ENCODE peak calls at places on chromosomes 16 and 17, in five cellular contexts. T is kidney tubule cell; P is Jurkat, Clone E6-1; C is stimulated activated CD4-positive, alpha-beta T cell treated with anti-CD3 and anti-CD28 coated beads, Interleukin-2, amount 100 ng/mL, for 24 hours; L is NCI-H748 treated with DMSO at 0.1 percent for 48 hours. U is an unnamed sample.

GRCh38 chr17:1000597-1001490 is 3.9 kb downstream of the TIMM22 start:
- DNase-seq in T (peak), P (no peak), C (no peak), L (no peak), U (peak)

GRCh38 chr17:8825802-8826201 is 26.6 kb upstream of the MFSD6L start:
- DNase-seq in T (no peak), P (peak), C (no peak), L (no peak), U (no peak)

GRCh38 chr16:56965939-56966515 is 4.3 kb downstream of the CETP start:
- DNase-seq in T (no peak), P (no peak), C (no peak), L (no peak), U (no peak)

GRCh38 chr16:50967827-50968612 is 183.1 kb downstream of the SALL1 start:
- DNase-seq in T (peak), P (no peak), C (no peak), L (no peak), U (no peak)

GRCh38 chr16:9258423-9259051 is 167.1 kb downstream of the HAPSTR1 start:
- DNase-seq in T (peak), P (peak), C (no peak), L (no peak), U (peak)

GRCh38 chr16:85587763-85588474 is 25.2 kb upstream of the GSE1 start:
- DNase-seq in T (no peak), P (no peak), C (no peak), L (no peak), U (no peak)

GRCh38 chr16:72256398-72257048 is 84.6 kb upstream of the PMFBP1 start:
- DNase-seq in T (peak), P (no peak), C (no peak), L (no peak), U (no peak)

GRCh38 chr16:82265809-82266208 is 95.8 kb upstream of the MPHOSPH6 start:
- DNase-seq in T (no peak), P (no peak), C (no peak), L (no peak), U (no peak)

GRCh38 chr17:13597723-13598347 is 3.9 kb downstream of the HS3ST3A1 start:
- DNase-seq in T (peak), P (peak), C (peak), L (peak), U (no peak)

GRCh38 chr17:49438439-49438861 is 23.8 kb upstream of the PHB1 start:
- DNase-seq in T (no peak), P (no peak), C (no peak), L (no peak), U (no peak)

GRCh38 chr17:47694018-47694817 is at the start of gene TBKBP1:
- DNase-seq in T (no peak), P (no peak), C (peak), L (peak), U (no peak)

GRCh38 chr16:6483634-6484033 is 849.0 kb upstream of the RBFOX1 start:
- DNase-seq in T (no peak), P (no peak), C (no peak), L (peak), U (peak)

GRCh38 chr17:64097196-64097936 is 32.6 kb downstream of the ERN1 start:
- DNase-seq in T (no peak), P (no peak), C (no peak), L (no peak), U (no peak)

GRCh38 chr17:48254896-48255295 is 147.3 kb downstream of the SNX11 start:
- DNase-seq in T (no peak), P (no peak), C (no peak), L (no peak), U (no peak)

GRCh38 chr17:390025-390424 is 37.4 kb upstream of the RPH3AL start:
- DNase-seq in T (no peak), P (no peak), C (no peak), L (no peak), U (no peak)

GRCh38 chr16:4633910-4634635 is 9.4 kb downstream of the MGRN1 start:
- DNase-seq in T (no peak), P (no peak), C (no peak), L (no peak), U (no peak)

GRCh38 chr17:71163121-71163812 is 957.6 kb upstream of the SOX9 start:
- DNase-seq in T (no peak), P (no peak), C (no peak), L (peak), U (peak)

GRCh38 chr17:12927541-12928425 is 90.0 kb downstream of the ELAC2 start:
- DNase-seq in T (no peak), P (peak), C (no peak), L (no peak), U (no peak)

GRCh38 chr17:67998466-67998865 is 2.2 kb upstream of the C17orf58 start:
- DNase-seq in T (no peak), P (no peak), C (no peak), L (no peak), U (no peak)

GRCh38 chr17:33234930-33235685 is 58.0 kb downstream of the ASIC2 start:
- DNase-seq in T (peak), P (no peak), C (peak), L (no peak), U (peak)

GRCh38 chr17:21194688-21195087 is 19.3 kb downstream of the TMEM11 start:
- DNase-seq in T (no peak), P (no peak), C (no peak), L (no peak), U (no peak)

U was measured in DMS153.